ENCODE peak calls at places on chromosomes 7 and 10, in seven cellular contexts. P is CD8-positive, alpha-beta T cell; R is endodermal cell; H is NB4; C is IMR-90; O is tibial artery; I is fibroblast of lung. Q is an unnamed sample.

GRCh38 chr7:114875171-114875570 is 46.7 kb upstream of the MDFIC start:
- DNase-seq in P (no peak), R (no peak), H (no peak), C (no peak), O (no peak), I (no peak), Q (peak)

GRCh38 chr10:11587860-11588259 is 23.6 kb downstream of the USP6NL start:
- DNase-seq in P (no peak), R (no peak), H (no peak), C (no peak), O (no peak), I (no peak), Q (no peak)

GRCh38 chr7:150657526-150657925 is 25.3 kb upstream of the GIMAP6 start:
- DNase-seq in P (no peak), R (no peak), H (no peak), C (no peak), O (no peak), I (no peak), Q (no peak)

GRCh38 chr7:128944487-128945236 is 6.9 kb downstream of the IRF5 start:
- DNase-seq in P (no peak), R (no peak), H (no peak), C (no peak), O (no peak), I (no peak), Q (no peak)

GRCh38 chr7:57370066-57370738 is 79.8 kb upstream of the ZNF716 start:
- DNase-seq in P (no peak), R (no peak), H (no peak), C (no peak), O (no peak), I (no peak), Q (no peak)

GRCh38 chr7:76303829-76304505 is 1.5 kb downstream of the HSPB1 start:
- DNase-seq in P (peak), R (no peak), H (peak), C (peak), O (no peak), I (no peak), Q (peak)

GRCh38 chr7:18553585-18554055 is 58.1 kb downstream of the HDAC9 start:
- DNase-seq in P (no peak), R (no peak), H (no peak), C (no peak), O (no peak), I (no peak), Q (no peak)

GRCh38 chr10:8054498-8055407 is at the start of gene GATA3:
- DNase-seq in P (peak), R (peak), H (no peak), C (peak), O (no peak), I (no peak), Q (peak)

GRCh38 chr7:66043681-66044497 is 31.7 kb upstream of the ASL start:
- DNase-seq in P (peak), R (peak), H (peak), C (no peak), O (no peak), I (peak), Q (peak)

GRCh38 chr7:157271315-157271990 is 65.4 kb upstream of the DNAJB6 start:
- DNase-seq in P (no peak), R (no peak), H (no peak), C (peak), O (peak), I (peak), Q (no peak)

GRCh38 chr10:93437000-93437945 is 44.9 kb downstream of the MYOF start:
- DNase-seq in P (no peak), R (peak), H (peak), C (peak), O (peak), I (peak), Q (peak)

GRCh38 chr7:44081266-44081748 is 1.0 kb downstream of the POLM start:
- DNase-seq in P (peak), R (no peak), H (peak), C (no peak), O (no peak), I (no peak), Q (no peak)

GRCh38 chr10:3806603-3807002 is 21.6 kb upstream of the KLF6 start:
- DNase-seq in P (no peak), R (no peak), H (no peak), C (peak), O (no peak), I (peak), Q (peak)

GRCh38 chr10:128859738-128860386 is 607.2 kb upstream of the MGMT start:
- DNase-seq in P (no peak), R (peak), H (peak), C (no peak), O (no peak), I (peak), Q (no peak)

GRCh38 chr7:132410385-132410784 is 165.9 kb downstream of the PLXNA4 start:
- DNase-seq in P (no peak), R (no peak), H (peak), C (no peak), O (no peak), I (peak), Q (no peak)

GRCh38 chr10:78363190-78363589 is 329.5 kb downstream of the RPS24 start:
- DNase-seq in P (no peak), R (no peak), H (no peak), C (no peak), O (no peak), I (no peak), Q (no peak)

GRCh38 chr10:122379041-122379440 is 4.5 kb downstream of the PLEKHA1 start:
- DNase-seq in P (no peak), R (no peak), H (no peak), C (no peak), O (no peak), I (no peak), Q (no peak)

GRCh38 chr7:158150234-158150633 is 437.4 kb downstream of the PTPRN2 start:
- DNase-seq in P (no peak), R (no peak), H (no peak), C (no peak), O (no peak), I (no peak), Q (no peak)

GRCh38 chr10:78755877-78756455 is 312.8 kb upstream of the ZMIZ1 start:
- DNase-seq in P (no peak), R (no peak), H (no peak), C (no peak), O (no peak), I (no peak), Q (no peak)

GRCh38 chr10:124357583-124357930 is 61.2 kb downstream of the OAT start:
- DNase-seq in P (no peak), R (no peak), H (no peak), C (no peak), O (peak), I (no peak), Q (no peak)

GRCh38 chr7:73844848-73845460 is 2.6 kb upstream of the METTL27 start:
- DNase-seq in P (no peak), R (no peak), H (no peak), C (peak), O (no peak), I (peak), Q (peak)

GRCh38 chr10:124653811-124654651 is 90.1 kb downstream of the FAM53B start:
- DNase-seq in P (no peak), R (no peak), H (no peak), C (no peak), O (no peak), I (no peak), Q (no peak)

GRCh38 chr7:93160410-93160809 is 12.2 kb upstream of the SAMD9L start:
- DNase-seq in P (no peak), R (no peak), H (no peak), C (peak), O (no peak), I (no peak), Q (no peak)

GRCh38 chr10:127346604-127347003 is 150.2 kb upstream of the INSYN2A start:
- DNase-seq in P (no peak), R (no peak), H (no peak), C (no peak), O (no peak), I (no peak), Q (no peak)

GRCh38 chr10:101287922-101288638 is 58.8 kb upstream of the LBX1 start:
- DNase-seq in P (no peak), R (peak), H (peak), C (peak), O (no peak), I (peak), Q (peak)
- TF ChIP-seq CTCF in P (no peak), R (peak), H (peak), C (peak), O (no peak), I (peak), Q (peak)

GRCh38 chr7:143287321-143287934 is 723 bp upstream of the CASP2 start:
- DNase-seq in P (no peak), R (no peak), H (no peak), C (no peak), O (no peak), I (no peak), Q (no peak)
- H3K4me3 ChIP-seq in P (peak), R (peak), H (no peak), C (peak), O (peak), I (no peak), Q (peak)

GRCh38 chr10:68957654-68958053 is 1.7 kb downstream of the DDX21 start:
- DNase-seq in P (no peak), R (no peak), H (no peak), C (no peak), O (no peak), I (peak), Q (peak)
- TF ChIP-seq CTCF in P (no peak), R (no peak), H (no peak), C (no peak), O (no peak), I (no peak), Q (no peak)

GRCh38 chr10:45044290-45044689 is 43.6 kb downstream of the ZNF22 start:
- DNase-seq in P (no peak), R (peak), H (no peak), C (no peak), O (no peak), I (no peak), Q (no peak)
- H3K4me3 ChIP-seq in P (no peak), R (no peak), H (no peak), C (no peak), O (no peak), I (no peak), Q (no peak)

GRCh38 chr10:35462491-35462934 is 126.2 kb downstream of the CCNY start:
- DNase-seq in P (no peak), R (peak), H (no peak), C (no peak), O (no peak), I (no peak), Q (no peak)

GRCh38 chr10:35465601-35466140 is 129.4 kb downstream of the CCNY start:
- DNase-seq in P (no peak), R (no peak), H (no peak), C (no peak), O (no peak), I (no peak), Q (no peak)

GRCh38 chr10:35463105-35463867 is 127.0 kb downstream of the CCNY start:
- DNase-seq in P (no peak), R (no peak), H (no peak), C (peak), O (no peak), I (no peak), Q (peak)

GRCh38 chr10:35464805-35465456 is 128.6 kb downstream of the CCNY start:
- DNase-seq in P (no peak), R (no peak), H (no peak), C (peak), O (no peak), I (peak), Q (peak)

GRCh38 chr10:35463878-35464277 is 127.6 kb downstream of the CCNY start:
- DNase-seq in P (no peak), R (no peak), H (no peak), C (no peak), O (no peak), I (no peak), Q (no peak)
- TF ChIP-seq CTCF in P (no peak), R (no peak), H (no peak), C (no peak), O (no peak), I (no peak), Q (no peak)

GRCh38 chr10:100652406-100653130 is 92.8 kb upstream of the PAX2 start:
- DNase-seq in P (no peak), R (no peak), H (no peak), C (no peak), O (no peak), I (no peak), Q (no peak)

GRCh38 chr10:100655760-100656421 is 89.5 kb upstream of the PAX2 start:
- DNase-seq in P (no peak), R (peak), H (no peak), C (no peak), O (no peak), I (no peak), Q (no peak)

GRCh38 chr10:100654835-100655759 is 90.3 kb upstream of the PAX2 start:
- DNase-seq in P (no peak), R (peak), H (peak), C (no peak), O (no peak), I (no peak), Q (no peak)

GRCh38 chr10:100653238-100653956 is 92.0 kb upstream of the PAX2 start:
- DNase-seq in P (no peak), R (no peak), H (no peak), C (no peak), O (no peak), I (no peak), Q (no peak)

GRCh38 chr10:100653957-100654834 is 91.2 kb upstream of the PAX2 start:
- DNase-seq in P (no peak), R (peak), H (peak), C (no peak), O (no peak), I (peak), Q (no peak)
- H3K4me3 ChIP-seq in P (peak), R (peak), H (peak), C (no peak), O (no peak), I (no peak), Q (no peak)

GRCh38 chr10:119103687-119104652 is at the start of gene DENND10:
- DNase-seq in P (peak), R (peak), H (peak), C (peak), O (peak), I (peak), Q (peak)
- TF ChIP-seq CTCF in P (no peak), R (no peak), H (no peak), C (no peak), O (no peak), I (no peak), Q (no peak)

Q was measured in fibroblast of villous mesenchyme.